ENCODE peak calls at places on chromosomes 1 and 21, in ten cellular contexts. One of them, this sample, is unnamed.

GRCh38 chr1:216518844-216519627 is 95.8 kb upstream of the USH2A start:
- DNase-seq in DMS53: no peak
- DNase-seq in CMK: no peak
- DNase-seq in GM13977: no peak
- DNase-seq in stomach: no peak
- DNase-seq in EL: no peak
- DNase-seq in stimulated activated CD4-positive, alpha-beta T cell treated with anti-CD3 and anti-CD28 coated beads, Interleukin-4, amount 100 ng/mL, for 1 hour: no peak
- DNase-seq in Daoy: no peak
- DNase-seq in T follicular helper cell: no peak
- DNase-seq in NCI-H460: no peak
- DNase-seq in this sample: no peak

GRCh38 chr1:82141393-82141792 is 340.7 kb downstream of the ADGRL2 start:
- DNase-seq in DMS53: no peak
- DNase-seq in GM13977: no peak
- DNase-seq in stimulated activated CD4-positive, alpha-beta T cell treated with anti-CD3 and anti-CD28 coated beads, Interleukin-4, amount 100 ng/mL, for 1 hour: no peak
- DNase-seq in EL: no peak
- DNase-seq in CMK: no peak
- DNase-seq in T follicular helper cell: no peak
- DNase-seq in stomach: no peak
- DNase-seq in NCI-H460: no peak
- DNase-seq in Daoy: no peak
- DNase-seq in this sample: no peak

GRCh38 chr1:97252076-97252475 is 530.5 kb downstream of the PTBP2 start:
- DNase-seq in CMK: no peak
- DNase-seq in T follicular helper cell: no peak
- DNase-seq in stimulated activated CD4-positive, alpha-beta T cell treated with anti-CD3 and anti-CD28 coated beads, Interleukin-4, amount 100 ng/mL, for 1 hour: no peak
- DNase-seq in DMS53: peak
- DNase-seq in stomach: no peak
- DNase-seq in GM13977: no peak
- DNase-seq in Daoy: peak
- DNase-seq in EL: peak
- DNase-seq in NCI-H460: no peak
- DNase-seq in this sample: no peak

GRCh38 chr21:45234906-45235305 is 52.8 kb downstream of the POFUT2 start:
- DNase-seq in stimulated activated CD4-positive, alpha-beta T cell treated with anti-CD3 and anti-CD28 coated beads, Interleukin-4, amount 100 ng/mL, for 1 hour: no peak
- DNase-seq in Daoy: no peak
- DNase-seq in stomach: no peak
- DNase-seq in NCI-H460: no peak
- DNase-seq in CMK: no peak
- DNase-seq in DMS53: no peak
- DNase-seq in GM13977: no peak
- DNase-seq in T follicular helper cell: no peak
- DNase-seq in EL: no peak
- DNase-seq in this sample: no peak

GRCh38 chr21:35697321-35697808 is 363.0 kb downstream of the SETD4 start:
- DNase-seq in CMK: no peak
- DNase-seq in GM13977: no peak
- DNase-seq in stimulated activated CD4-positive, alpha-beta T cell treated with anti-CD3 and anti-CD28 coated beads, Interleukin-4, amount 100 ng/mL, for 1 hour: no peak
- DNase-seq in NCI-H460: no peak
- DNase-seq in DMS53: peak
- DNase-seq in EL: peak
- DNase-seq in T follicular helper cell: no peak
- DNase-seq in stomach: peak
- DNase-seq in Daoy: peak
- DNase-seq in this sample: no peak

GRCh38 chr1:27400035-27400962 is 7.9 kb downstream of the GPR3 start:
- DNase-seq in stomach: no peak
- DNase-seq in GM13977: no peak
- DNase-seq in stimulated activated CD4-positive, alpha-beta T cell treated with anti-CD3 and anti-CD28 coated beads, Interleukin-4, amount 100 ng/mL, for 1 hour: no peak
- DNase-seq in Daoy: no peak
- DNase-seq in T follicular helper cell: no peak
- DNase-seq in EL: no peak
- DNase-seq in DMS53: no peak
- DNase-seq in CMK: no peak
- DNase-seq in NCI-H460: no peak
- DNase-seq in this sample: no peak

GRCh38 chr1:156704930-156705320 is 458 bp downstream of the CRABP2 start:
- DNase-seq in stimulated activated CD4-positive, alpha-beta T cell treated with anti-CD3 and anti-CD28 coated beads, Interleukin-4, amount 100 ng/mL, for 1 hour: peak
- DNase-seq in EL: peak
- DNase-seq in GM13977: no peak
- DNase-seq in DMS53: peak
- DNase-seq in T follicular helper cell: no peak
- DNase-seq in CMK: no peak
- DNase-seq in Daoy: peak
- DNase-seq in stomach: peak
- DNase-seq in NCI-H460: peak
- DNase-seq in this sample: no peak

GRCh38 chr1:180290265-180291001 is 60.4 kb downstream of the LHX4 start:
- DNase-seq in GM13977: no peak
- DNase-seq in stomach: no peak
- DNase-seq in stimulated activated CD4-positive, alpha-beta T cell treated with anti-CD3 and anti-CD28 coated beads, Interleukin-4, amount 100 ng/mL, for 1 hour: no peak
- DNase-seq in Daoy: no peak
- DNase-seq in EL: no peak
- DNase-seq in NCI-H460: no peak
- DNase-seq in CMK: no peak
- DNase-seq in T follicular helper cell: no peak
- DNase-seq in DMS53: no peak
- DNase-seq in this sample: no peak

GRCh38 chr1:86515597-86515996 is 31.3 kb upstream of the CLCA4 start:
- DNase-seq in CMK: peak
- DNase-seq in stimulated activated CD4-positive, alpha-beta T cell treated with anti-CD3 and anti-CD28 coated beads, Interleukin-4, amount 100 ng/mL, for 1 hour: no peak
- DNase-seq in NCI-H460: no peak
- DNase-seq in T follicular helper cell: no peak
- DNase-seq in EL: peak
- DNase-seq in GM13977: peak
- DNase-seq in stomach: no peak
- DNase-seq in DMS53: peak
- DNase-seq in Daoy: peak
- DNase-seq in this sample: no peak

GRCh38 chr1:97820470-97821188 is 100.2 kb downstream of the DPYD start:
- DNase-seq in Daoy: no peak
- DNase-seq in stomach: no peak
- DNase-seq in CMK: no peak
- DNase-seq in EL: peak
- DNase-seq in NCI-H460: peak
- DNase-seq in GM13977: no peak
- DNase-seq in T follicular helper cell: no peak
- DNase-seq in stimulated activated CD4-positive, alpha-beta T cell treated with anti-CD3 and anti-CD28 coated beads, Interleukin-4, amount 100 ng/mL, for 1 hour: no peak
- DNase-seq in DMS53: peak
- DNase-seq in this sample: no peak

GRCh38 chr1:82486969-82487368 is 686.2 kb downstream of the ADGRL2 start:
- DNase-seq in T follicular helper cell: no peak
- DNase-seq in Daoy: no peak
- DNase-seq in GM13977: no peak
- DNase-seq in stomach: no peak
- DNase-seq in EL: no peak
- DNase-seq in NCI-H460: no peak
- DNase-seq in stimulated activated CD4-positive, alpha-beta T cell treated with anti-CD3 and anti-CD28 coated beads, Interleukin-4, amount 100 ng/mL, for 1 hour: no peak
- DNase-seq in DMS53: no peak
- DNase-seq in CMK: no peak
- DNase-seq in this sample: no peak

This sample was measured in naive thymus-derived CD8-positive, alpha-beta T cell.